ENCODE peak calls at places on chromosomes 1 and 21, in ten cellular contexts. Y is A673; D is pancreas; S is spleen; H is RWPE1; Q is breast epithelium; A is upper lobe of left lung; P is aorta; Z is CD8-positive, alpha-beta memory T cell; L is H1. C is an unnamed sample.

GRCh38 chr1:211632117-211632807 is 43.2 kb downstream of the NEK2 start:
- DNase-seq in Y (no peak), D (no peak), S (peak; percentile 79), H (no peak), Q (peak; percentile 28), A (no peak), P (peak; percentile 55), Z (no peak), L (no peak), C (no peak)

GRCh38 chr1:239387304-239388231 is 1.2 kb downstream of the CHRM3 start:
- DNase-seq in Y (no peak), D (peak; percentile 52), S (no peak), H (no peak), Q (no peak), A (no peak), P (no peak), Z (no peak), L (no peak), C (no peak)

GRCh38 chr1:242534753-242535152 is 10.3 kb upstream of the PLD5 start:
- DNase-seq in Y (no peak), D (no peak), S (no peak), H (no peak), Q (no peak), A (no peak), P (no peak), Z (no peak), L (no peak), C (no peak)

GRCh38 chr1:44592208-44593145 is 81.8 kb downstream of the TMEM53 start:
- DNase-seq in Y (no peak), D (no peak), S (peak; percentile 33), H (no peak), Q (no peak), A (no peak), P (no peak), Z (no peak), L (no peak), C (peak; percentile 92)

GRCh38 chr21:43861716-43862115 is 3.3 kb upstream of the AGPAT3 start:
- DNase-seq in Y (no peak), D (no peak), S (peak; percentile 63), H (no peak), Q (no peak), A (no peak), P (peak; percentile 12), Z (no peak), L (no peak), C (no peak)

GRCh38 chr1:30886710-30887428 is 21.7 kb downstream of the SDC3 start:
- DNase-seq in Y (no peak), D (no peak), S (no peak), H (no peak), Q (peak; percentile 49), A (no peak), P (no peak), Z (no peak), L (no peak), C (no peak)

GRCh38 chr1:100292711-100293110 is 26.7 kb downstream of the RTCA start:
- DNase-seq in Y (no peak), D (no peak), S (no peak), H (no peak), Q (no peak), A (no peak), P (no peak), Z (no peak), L (no peak), C (no peak)

GRCh38 chr1:17046043-17046657 is 7.7 kb downstream of the SDHB start:
- DNase-seq in Y (peak; percentile 82), D (no peak), S (no peak), H (peak; percentile 65), Q (no peak), A (no peak), P (no peak), Z (no peak), L (no peak), C (no peak)

GRCh38 chr1:187655163-187655562 is 826.4 kb downstream of the PLA2G4A start:
- DNase-seq in Y (no peak), D (no peak), S (no peak), H (peak; percentile 36), Q (no peak), A (no peak), P (no peak), Z (no peak), L (no peak), C (no peak)

GRCh38 chr21:33769057-33769456 is 126.8 kb downstream of the ITSN1 start:
- DNase-seq in Y (peak; percentile 59), D (no peak), S (no peak), H (no peak), Q (no peak), A (no peak), P (no peak), Z (no peak), L (no peak), C (no peak)

GRCh38 chr1:226496616-226497015 is 51.9 kb upstream of the STUM start:
- DNase-seq in Y (no peak), D (no peak), S (no peak), H (no peak), Q (no peak), A (no peak), P (no peak), Z (no peak), L (no peak), C (no peak)

GRCh38 chr1:41619511-41620364 is 135.3 kb upstream of the EDN2 start:
- DNase-seq in Y (peak; percentile 23), D (no peak), S (no peak), H (no peak), Q (peak; percentile 30), A (no peak), P (peak; percentile 43), Z (no peak), L (peak; percentile 27), C (no peak)

GRCh38 chr1:219568728-219569127 is 44.2 kb downstream of the ZC3H11B start:
- DNase-seq in Y (no peak), D (no peak), S (no peak), H (no peak), Q (no peak), A (peak; percentile 27), P (no peak), Z (no peak), L (no peak), C (no peak)

GRCh38 chr21:42555756-42556438 is 42.2 kb downstream of the SLC37A1 start:
- DNase-seq in Y (no peak), D (no peak), S (peak; percentile 56), H (no peak), Q (no peak), A (peak; percentile 16), P (peak; percentile 60), Z (no peak), L (no peak), C (no peak)

GRCh38 chr1:178323067-178323466 is 173.7 kb downstream of the CLEC20A start:
- DNase-seq in Y (no peak), D (no peak), S (no peak), H (peak; percentile 19), Q (no peak), A (no peak), P (no peak), Z (no peak), L (no peak), C (no peak)

GRCh38 chr1:28817133-28817532 is 5.2 kb downstream of the OPRD1 start:
- DNase-seq in Y (no peak), D (no peak), S (no peak), H (no peak), Q (no peak), A (no peak), P (no peak), Z (no peak), L (no peak), C (no peak)

GRCh38 chr1:223248001-223248786 is 105.1 kb upstream of the TLR5 start:
- DNase-seq in Y (no peak), D (no peak), S (no peak), H (no peak), Q (no peak), A (no peak), P (no peak), Z (no peak), L (no peak), C (no peak)

GRCh38 chr1:221829327-221830011 is 87.6 kb upstream of the DUSP10 start:
- DNase-seq in Y (no peak), D (no peak), S (no peak), H (peak; percentile 93), Q (no peak), A (no peak), P (no peak), Z (peak; percentile 40), L (no peak), C (no peak)

DNA sequence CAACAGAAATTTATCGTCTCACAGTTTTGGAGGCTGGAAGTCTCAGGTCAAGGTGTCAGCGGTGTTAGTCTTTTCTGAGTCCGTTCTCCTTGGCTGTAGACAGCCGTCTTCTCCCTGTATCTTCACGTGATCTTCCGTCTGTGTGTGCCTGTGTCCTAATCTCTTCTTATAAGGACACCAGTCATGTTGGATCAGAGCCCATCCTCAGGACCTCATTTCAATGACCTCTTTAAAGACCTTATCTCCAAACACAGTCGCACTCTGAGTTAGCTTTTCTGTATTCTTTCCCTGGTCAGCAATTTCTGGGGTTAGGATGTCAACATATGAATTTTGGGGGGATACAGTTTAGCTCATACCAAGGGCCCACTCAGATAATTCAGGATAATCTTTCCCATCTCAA is 247.7 kb downstream of the PRDM2 start:
- DNase-seq in Y (no peak), D (no peak), S (no peak), H (no peak), Q (no peak), A (no peak), P (no peak), Z (no peak), L (no peak), C (no peak)
- H3K27ac ChIP-seq in Y (no peak overlapping the region), D (no peak overlapping the region), S (no peak overlapping the region), H (no peak overlapping the region), Q (peak overlapping the region; percentile 94), A (no peak overlapping the region), P (no peak overlapping the region), Z (no peak overlapping the region), L (no peak overlapping the region), C (no peak overlapping the region)

GRCh38 chr1:202367200-202367742 is 18.8 kb downstream of the PPP1R12B start:
- DNase-seq in Y (no peak), D (no peak), S (no peak), H (no peak), Q (no peak), A (no peak), P (no peak), Z (no peak), L (no peak), C (no peak)
- H3K27ac ChIP-seq in Y (no peak overlapping the region), D (no peak overlapping the region), S (no peak overlapping the region), H (no peak overlapping the region), Q (no peak overlapping the region), A (no peak overlapping the region), P (no peak overlapping the region), Z (no peak overlapping the region), L (no peak overlapping the region), C (no peak overlapping the region)

DNA sequence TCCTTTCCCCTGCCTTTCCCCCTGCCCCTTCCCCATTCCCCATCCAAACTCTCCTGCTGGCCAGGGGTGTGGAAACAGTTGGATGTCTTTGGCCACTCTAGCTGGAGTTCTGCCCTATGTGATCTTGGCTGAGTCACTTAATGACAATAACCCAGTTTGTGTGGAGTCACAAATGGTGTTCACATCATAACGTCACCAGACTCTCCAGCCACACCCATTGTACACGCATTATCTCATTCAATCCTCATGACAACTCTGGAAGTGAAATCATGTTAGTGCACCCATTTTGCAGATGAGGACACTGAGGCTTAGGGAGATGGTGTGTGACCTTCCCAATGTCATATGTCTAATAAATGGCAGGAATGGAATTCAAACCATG is 1.3 kb upstream of the CDA start:
- DNase-seq in Y (no peak), D (no peak), S (no peak), H (no peak), Q (no peak), A (no peak), P (no peak), Z (no peak), L (no peak), C (no peak)
- H3K27ac ChIP-seq in Y (no peak overlapping the region), D (no peak overlapping the region), S (peak overlapping the region; percentile 86), H (no peak overlapping the region), Q (peak overlapping the region; percentile 32), A (no peak overlapping the region), P (no peak overlapping the region), Z (no peak overlapping the region), L (no peak overlapping the region), C (no peak overlapping the region)

GRCh38 chr21:17083084-17083483 is 429.8 kb upstream of the CXADR start:
- DNase-seq in Y (no peak), D (no peak), S (no peak), H (no peak), Q (no peak), A (no peak), P (no peak), Z (no peak), L (no peak), C (no peak)
- H3K27ac ChIP-seq in Y (no peak overlapping the region), D (no peak overlapping the region), S (no peak overlapping the region), H (no peak overlapping the region), Q (no peak overlapping the region), A (no peak overlapping the region), P (no peak overlapping the region), Z (no peak overlapping the region), L (no peak overlapping the region), C (no peak overlapping the region)